ENCODE peak calls at places on chromosomes 6 and 20, in nine cellular contexts. One of them, this sample, is unnamed.

GRCh38 chr6:100678027-100678426 is 203.1 kb downstream of the ASCC3 start:
- DNase-seq in lower lobe of right lung: no peak
- DNase-seq in adipocyte: peak; percentile 43
- DNase-seq in suprapubic skin: no peak
- DNase-seq in CD4-positive, CD25-positive, alpha-beta regulatory T cell: no peak
- DNase-seq in lung: no peak
- DNase-seq in pancreas: no peak
- DNase-seq in CD8-positive, alpha-beta memory T cell: no peak
- DNase-seq in upper lobe of right lung: no peak
- DNase-seq in this sample: no peak

GRCh38 chr6:63066053-63066704 is 145.1 kb upstream of the FKBP1C start:
- DNase-seq in lower lobe of right lung: no peak
- DNase-seq in adipocyte: no peak
- DNase-seq in suprapubic skin: no peak
- DNase-seq in CD4-positive, CD25-positive, alpha-beta regulatory T cell: no peak
- DNase-seq in lung: no peak
- DNase-seq in pancreas: no peak
- DNase-seq in CD8-positive, alpha-beta memory T cell: no peak
- DNase-seq in upper lobe of right lung: no peak
- DNase-seq in this sample: no peak

GRCh38 chr20:47785900-47786762 is 850 bp upstream of the SULF2 start:
- DNase-seq in lower lobe of right lung: no peak
- DNase-seq in adipocyte: peak; percentile 94
- DNase-seq in suprapubic skin: peak; percentile 79
- DNase-seq in CD4-positive, CD25-positive, alpha-beta regulatory T cell: no peak
- DNase-seq in lung: peak; percentile 49
- DNase-seq in pancreas: peak; percentile 73
- DNase-seq in CD8-positive, alpha-beta memory T cell: no peak
- DNase-seq in upper lobe of right lung: no peak
- DNase-seq in this sample: peak; percentile 33

GRCh38 chr20:60062431-60063336 is 104.5 kb downstream of the CDH26 start:
- DNase-seq in lower lobe of right lung: no peak
- DNase-seq in adipocyte: peak; percentile 78
- DNase-seq in suprapubic skin: no peak
- DNase-seq in CD4-positive, CD25-positive, alpha-beta regulatory T cell: no peak
- DNase-seq in lung: no peak
- DNase-seq in pancreas: no peak
- DNase-seq in CD8-positive, alpha-beta memory T cell: no peak
- DNase-seq in upper lobe of right lung: no peak
- DNase-seq in this sample: no peak

GRCh38 chr6:123956492-123957139 is 153.0 kb downstream of the NKAIN2 start:
- DNase-seq in lower lobe of right lung: no peak
- DNase-seq in adipocyte: no peak
- DNase-seq in suprapubic skin: no peak
- DNase-seq in CD4-positive, CD25-positive, alpha-beta regulatory T cell: no peak
- DNase-seq in lung: no peak
- DNase-seq in pancreas: no peak
- DNase-seq in CD8-positive, alpha-beta memory T cell: no peak
- DNase-seq in upper lobe of right lung: no peak
- DNase-seq in this sample: no peak

GRCh38 chr20:49045440-49046086 is 549 bp upstream of the CSE1L start:
- DNase-seq in lower lobe of right lung: peak; percentile 68
- DNase-seq in adipocyte: peak; percentile 28
- DNase-seq in suprapubic skin: peak; percentile 68
- DNase-seq in CD4-positive, CD25-positive, alpha-beta regulatory T cell: no peak
- DNase-seq in lung: peak; percentile 41
- DNase-seq in pancreas: no peak
- DNase-seq in CD8-positive, alpha-beta memory T cell: no peak
- DNase-seq in upper lobe of right lung: peak; percentile 74
- DNase-seq in this sample: no peak

GRCh38 chr6:128336436-128337095 is 183.8 kb downstream of the PTPRK start:
- DNase-seq in lower lobe of right lung: no peak
- DNase-seq in adipocyte: peak; percentile 54
- DNase-seq in suprapubic skin: no peak
- DNase-seq in CD4-positive, CD25-positive, alpha-beta regulatory T cell: no peak
- DNase-seq in lung: no peak
- DNase-seq in pancreas: no peak
- DNase-seq in CD8-positive, alpha-beta memory T cell: no peak
- DNase-seq in upper lobe of right lung: no peak
- DNase-seq in this sample: no peak

GRCh38 chr20:19515074-19515473 is 243.0 kb upstream of the RIN2 start:
- DNase-seq in lower lobe of right lung: no peak
- DNase-seq in adipocyte: no peak
- DNase-seq in suprapubic skin: no peak
- DNase-seq in CD4-positive, CD25-positive, alpha-beta regulatory T cell: no peak
- DNase-seq in lung: no peak
- DNase-seq in pancreas: no peak
- DNase-seq in CD8-positive, alpha-beta memory T cell: no peak
- DNase-seq in upper lobe of right lung: no peak
- DNase-seq in this sample: no peak

GRCh38 chr20:48457261-48458002 is 370.4 kb downstream of the PREX1 start:
- DNase-seq in lower lobe of right lung: no peak
- DNase-seq in adipocyte: no peak
- DNase-seq in suprapubic skin: no peak
- DNase-seq in CD4-positive, CD25-positive, alpha-beta regulatory T cell: no peak
- DNase-seq in lung: no peak
- DNase-seq in pancreas: no peak
- DNase-seq in CD8-positive, alpha-beta memory T cell: no peak
- DNase-seq in upper lobe of right lung: no peak
- DNase-seq in this sample: no peak

GRCh38 chr6:99613705-99614429 is 7.2 kb downstream of the PRDM13 start:
- DNase-seq in lower lobe of right lung: peak; percentile 46
- DNase-seq in adipocyte: no peak
- DNase-seq in suprapubic skin: no peak
- DNase-seq in CD4-positive, CD25-positive, alpha-beta regulatory T cell: no peak
- DNase-seq in lung: no peak
- DNase-seq in pancreas: peak; percentile 68
- DNase-seq in CD8-positive, alpha-beta memory T cell: peak; percentile 32
- DNase-seq in upper lobe of right lung: no peak
- DNase-seq in this sample: no peak

GRCh38 chr6:104633125-104633524 is 226.6 kb downstream of the HACE1 start:
- DNase-seq in lower lobe of right lung: no peak
- DNase-seq in adipocyte: no peak
- DNase-seq in suprapubic skin: no peak
- DNase-seq in CD4-positive, CD25-positive, alpha-beta regulatory T cell: no peak
- DNase-seq in lung: no peak
- DNase-seq in pancreas: no peak
- DNase-seq in CD8-positive, alpha-beta memory T cell: no peak
- DNase-seq in upper lobe of right lung: no peak
- DNase-seq in this sample: no peak

GRCh38 chr20:63164681-63165537 is 51.0 kb downstream of the YTHDF1 start:
- DNase-seq in lower lobe of right lung: no peak
- DNase-seq in adipocyte: no peak
- DNase-seq in suprapubic skin: no peak
- DNase-seq in CD4-positive, CD25-positive, alpha-beta regulatory T cell: no peak
- DNase-seq in lung: no peak
- DNase-seq in pancreas: no peak
- DNase-seq in CD8-positive, alpha-beta memory T cell: no peak
- DNase-seq in upper lobe of right lung: no peak
- DNase-seq in this sample: no peak

GRCh38 chr6:33207569-33208088 is 671 bp upstream of the RING1 start:
- DNase-seq in lower lobe of right lung: peak; percentile 65
- DNase-seq in adipocyte: peak; percentile 87
- DNase-seq in suprapubic skin: peak; percentile 87
- DNase-seq in CD4-positive, CD25-positive, alpha-beta regulatory T cell: no peak
- DNase-seq in lung: peak; percentile 54
- DNase-seq in pancreas: peak; percentile 79
- DNase-seq in CD8-positive, alpha-beta memory T cell: peak; percentile 33
- DNase-seq in upper lobe of right lung: peak; percentile 85
- DNase-seq in this sample: no peak

GRCh38 chr6:24743265-24743943 is 24.4 kb upstream of the C6orf62 start:
- DNase-seq in lower lobe of right lung: no peak
- DNase-seq in adipocyte: peak; percentile 85
- DNase-seq in suprapubic skin: no peak
- DNase-seq in CD4-positive, CD25-positive, alpha-beta regulatory T cell: no peak
- DNase-seq in lung: peak; percentile 51
- DNase-seq in pancreas: no peak
- DNase-seq in CD8-positive, alpha-beta memory T cell: no peak
- DNase-seq in upper lobe of right lung: no peak
- DNase-seq in this sample: no peak

GRCh38 chr6:163446529-163446928 is 32.0 kb downstream of the QKI start:
- DNase-seq in lower lobe of right lung: no peak
- DNase-seq in adipocyte: no peak
- DNase-seq in suprapubic skin: no peak
- DNase-seq in CD4-positive, CD25-positive, alpha-beta regulatory T cell: no peak
- DNase-seq in lung: no peak
- DNase-seq in pancreas: no peak
- DNase-seq in CD8-positive, alpha-beta memory T cell: no peak
- DNase-seq in upper lobe of right lung: no peak
- DNase-seq in this sample: no peak

GRCh38 chr20:8912731-8913130 is 156.2 kb upstream of the PLCB4 start:
- DNase-seq in lower lobe of right lung: no peak
- DNase-seq in adipocyte: no peak
- DNase-seq in suprapubic skin: no peak
- DNase-seq in CD4-positive, CD25-positive, alpha-beta regulatory T cell: no peak
- DNase-seq in lung: no peak
- DNase-seq in pancreas: no peak
- DNase-seq in CD8-positive, alpha-beta memory T cell: no peak
- DNase-seq in upper lobe of right lung: no peak
- DNase-seq in this sample: no peak

DNA sequence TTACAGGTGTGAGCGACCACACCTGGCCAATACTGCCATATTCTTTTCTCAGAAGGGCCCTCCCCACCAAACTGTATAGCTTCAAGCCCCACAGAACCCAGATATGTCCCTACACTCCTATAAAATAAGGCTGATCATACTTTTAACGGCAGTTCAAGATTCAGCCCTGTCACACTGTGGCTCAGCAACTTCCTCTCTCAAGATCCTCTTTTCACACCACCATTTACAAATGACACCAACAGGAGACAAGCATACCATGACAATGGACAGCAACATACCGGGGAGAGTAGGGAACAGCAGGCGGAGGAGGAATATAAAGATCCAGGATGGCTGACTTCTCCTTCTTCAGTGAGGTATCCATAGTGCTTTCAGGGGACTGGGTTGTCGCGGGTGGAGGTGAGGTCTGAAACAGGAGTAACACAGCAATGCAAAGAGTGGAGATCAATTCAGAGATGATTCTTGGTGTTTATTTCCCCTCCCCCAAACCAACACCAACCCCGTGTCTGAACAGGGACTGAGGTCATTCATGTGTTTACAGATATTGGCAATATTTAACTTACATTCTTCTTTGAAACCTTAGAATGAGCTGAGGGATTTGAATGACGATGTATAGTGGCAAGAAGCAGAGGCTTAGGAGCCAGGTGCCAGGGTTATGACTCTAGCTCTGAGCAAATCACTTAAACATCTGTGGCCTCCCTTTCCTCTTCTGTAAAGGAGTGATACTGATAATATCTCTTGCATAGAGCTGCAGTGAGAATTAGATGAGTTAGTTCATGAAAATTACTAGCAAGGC is 57.6 kb upstream of the IPCEF1 start:
- DNase-seq in lower lobe of right lung: no peak
- DNase-seq in adipocyte: peak; percentile 32
- DNase-seq in suprapubic skin: no peak
- DNase-seq in CD4-positive, CD25-positive, alpha-beta regulatory T cell: no peak
- DNase-seq in lung: no peak
- DNase-seq in pancreas: no peak
- DNase-seq in CD8-positive, alpha-beta memory T cell: no peak
- DNase-seq in upper lobe of right lung: no peak
- DNase-seq in this sample: no peak
- H3K4me1 ChIP-seq in lower lobe of right lung: peaks cover 14% of the 10 kb centered on the region
- H3K4me1 ChIP-seq in adipocyte: peaks cover 26% of the 10 kb centered on the region
- H3K4me1 ChIP-seq in suprapubic skin: peaks cover 17% of the 10 kb centered on the region
- H3K4me1 ChIP-seq in CD4-positive, CD25-positive, alpha-beta regulatory T cell: no peaks in the 10 kb centered on the region
- H3K4me1 ChIP-seq in lung: peaks cover 4% of the 10 kb centered on the region
- H3K4me1 ChIP-seq in pancreas: peaks cover 14% of the 10 kb centered on the region
- H3K4me1 ChIP-seq in CD8-positive, alpha-beta memory T cell: no peaks in the 10 kb centered on the region
- H3K4me1 ChIP-seq in upper lobe of right lung: peaks cover 20% of the 10 kb centered on the region
- H3K4me1 ChIP-seq in this sample: no peaks in the 10 kb centered on the region

GRCh38 chr6:109050012-109050411 is 44.6 kb downstream of the SESN1 start:
- DNase-seq in lower lobe of right lung: no peak
- DNase-seq in adipocyte: no peak
- DNase-seq in suprapubic skin: no peak
- DNase-seq in CD4-positive, CD25-positive, alpha-beta regulatory T cell: no peak
- DNase-seq in lung: no peak
- DNase-seq in pancreas: no peak
- DNase-seq in CD8-positive, alpha-beta memory T cell: no peak
- DNase-seq in upper lobe of right lung: no peak
- DNase-seq in this sample: no peak
- H3K4me1 ChIP-seq in lower lobe of right lung: peaks cover 14% of the 10 kb centered on the region
- H3K4me1 ChIP-seq in adipocyte: peaks cover 15% of the 10 kb centered on the region
- H3K4me1 ChIP-seq in suprapubic skin: peaks cover 8% of the 10 kb centered on the region
- H3K4me1 ChIP-seq in CD4-positive, CD25-positive, alpha-beta regulatory T cell: peaks cover 7% of the 10 kb centered on the region
- H3K4me1 ChIP-seq in lung: no peaks in the 10 kb centered on the region
- H3K4me1 ChIP-seq in pancreas: peaks cover 4% of the 10 kb centered on the region
- H3K4me1 ChIP-seq in CD8-positive, alpha-beta memory T cell: peaks cover 21% of the 10 kb centered on the region
- H3K4me1 ChIP-seq in upper lobe of right lung: peaks cover 4% of the 10 kb centered on the region
- H3K4me1 ChIP-seq in this sample: no peaks in the 10 kb centered on the region

DNA sequence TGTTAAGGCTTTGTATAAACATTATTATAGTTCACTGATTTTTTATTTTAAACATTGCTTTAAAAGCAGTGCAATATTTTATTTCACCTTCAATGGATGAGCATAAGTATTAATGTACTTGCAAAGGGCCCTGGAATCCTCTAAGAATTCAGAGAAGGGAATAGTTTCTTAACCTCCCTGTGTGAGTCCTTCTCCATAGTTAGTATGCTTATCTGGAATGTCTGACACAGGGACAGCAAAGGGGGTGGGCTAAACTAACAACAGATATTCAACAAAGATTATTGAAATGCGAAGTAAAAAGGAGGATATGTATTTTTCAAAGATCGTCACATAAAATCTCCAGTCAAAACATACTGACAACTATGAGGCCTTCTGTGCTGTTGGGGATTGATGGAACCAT is 300.4 kb downstream of the CENPW start:
- DNase-seq in lower lobe of right lung: no peak
- DNase-seq in adipocyte: no peak
- DNase-seq in suprapubic skin: no peak
- DNase-seq in CD4-positive, CD25-positive, alpha-beta regulatory T cell: no peak
- DNase-seq in lung: no peak
- DNase-seq in pancreas: no peak
- DNase-seq in CD8-positive, alpha-beta memory T cell: no peak
- DNase-seq in upper lobe of right lung: no peak
- DNase-seq in this sample: no peak
- H3K4me1 ChIP-seq in lower lobe of right lung: no peaks in the 10 kb centered on the region
- H3K4me1 ChIP-seq in adipocyte: no peaks in the 10 kb centered on the region
- H3K4me1 ChIP-seq in suprapubic skin: no peaks in the 10 kb centered on the region
- H3K4me1 ChIP-seq in CD4-positive, CD25-positive, alpha-beta regulatory T cell: no peaks in the 10 kb centered on the region
- H3K4me1 ChIP-seq in lung: no peaks in the 10 kb centered on the region
- H3K4me1 ChIP-seq in pancreas: no peaks in the 10 kb centered on the region
- H3K4me1 ChIP-seq in CD8-positive, alpha-beta memory T cell: no peaks in the 10 kb centered on the region
- H3K4me1 ChIP-seq in upper lobe of right lung: no peaks in the 10 kb centered on the region
- H3K4me1 ChIP-seq in this sample: no peaks in the 10 kb centered on the region

DNA sequence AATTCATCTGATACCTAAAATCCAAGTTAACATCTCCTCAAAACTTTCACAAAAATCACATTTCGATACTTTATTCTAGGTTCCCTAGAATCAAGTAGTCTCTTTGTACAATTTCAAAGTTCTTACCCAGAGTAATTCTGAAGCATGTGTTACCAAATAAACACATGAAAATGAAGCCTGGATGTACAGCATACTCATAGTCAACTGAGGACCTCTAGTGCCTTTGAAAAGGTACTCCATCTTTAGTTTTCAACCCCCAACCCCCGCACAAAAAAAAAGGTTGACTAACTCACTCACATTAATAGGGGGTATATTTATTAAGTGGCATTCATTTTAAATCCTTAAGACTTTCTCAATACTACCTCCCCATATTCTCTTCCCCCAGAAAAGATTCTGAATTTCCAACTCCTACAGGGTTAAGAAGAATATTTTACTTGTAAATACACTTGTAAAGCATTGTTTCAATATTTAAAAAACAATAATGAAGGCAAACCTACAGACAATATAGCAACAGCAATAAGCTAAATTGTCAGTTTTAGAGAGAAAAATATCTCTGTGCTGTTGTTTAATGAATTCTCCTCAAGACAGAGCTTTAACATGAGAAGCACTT is 3.1 kb downstream of the PLN start:
- DNase-seq in lower lobe of right lung: no peak
- DNase-seq in adipocyte: peak; percentile 80
- DNase-seq in suprapubic skin: no peak
- DNase-seq in CD4-positive, CD25-positive, alpha-beta regulatory T cell: no peak
- DNase-seq in lung: no peak
- DNase-seq in pancreas: no peak
- DNase-seq in CD8-positive, alpha-beta memory T cell: peak; percentile 45
- DNase-seq in upper lobe of right lung: no peak
- DNase-seq in this sample: no peak
- H3K4me1 ChIP-seq in lower lobe of right lung: peaks cover 7% of the 10 kb centered on the region
- H3K4me1 ChIP-seq in adipocyte: peaks cover 26% of the 10 kb centered on the region
- H3K4me1 ChIP-seq in suprapubic skin: peaks cover 12% of the 10 kb centered on the region
- H3K4me1 ChIP-seq in CD4-positive, CD25-positive, alpha-beta regulatory T cell: no peaks in the 10 kb centered on the region
- H3K4me1 ChIP-seq in lung: no peaks in the 10 kb centered on the region
- H3K4me1 ChIP-seq in pancreas: no peaks in the 10 kb centered on the region
- H3K4me1 ChIP-seq in CD8-positive, alpha-beta memory T cell: no peaks in the 10 kb centered on the region
- H3K4me1 ChIP-seq in upper lobe of right lung: no peaks in the 10 kb centered on the region
- H3K4me1 ChIP-seq in this sample: peaks cover 4% of the 10 kb centered on the region

This sample was measured in tibial nerve.